ENCODE peak calls at places on chromosomes 12 and 14, in nine cellular contexts. Q, R, D, S, L, Z, E, O and M are unnamed samples.

GRCh38 chr12:122505419-122506051 is 4.8 kb upstream of the ZCCHC8 start:
- DNase-seq in D (no peak), O (no peak), Z (no peak), S (no peak), E (no peak), R (no peak), Q (no peak), L (no peak), M (no peak)

GRCh38 chr12:48817957-48818830 is at the start of gene CACNB3:
- DNase-seq in S (peak), Z (peak), Q (peak), R (peak), E (peak), L (no peak), D (peak), O (peak), M (peak)

GRCh38 chr14:60025586-60025985 is 66.1 kb upstream of the PCNX4 start:
- DNase-seq in E (no peak), Q (no peak), S (no peak), O (no peak), R (no peak), D (no peak), Z (no peak), L (no peak), M (no peak)

GRCh38 chr12:57896139-57896436 is 45.3 kb upstream of the ATP23 start:
- DNase-seq in L (no peak), S (peak), R (peak), O (peak), Q (no peak), D (peak), Z (no peak), E (peak), M (no peak)

GRCh38 chr12:3106564-3106963 is 29.4 kb downstream of the TSPAN9 start:
- DNase-seq in L (no peak), Q (no peak), D (no peak), S (no peak), E (no peak), Z (no peak), R (no peak), O (no peak), M (no peak)

GRCh38 chr12:131944601-131945251 is 5.0 kb upstream of the EP400 start:
- DNase-seq in Z (peak), R (no peak), E (no peak), D (no peak), L (no peak), O (no peak), Q (no peak), S (no peak), M (no peak)

GRCh38 chr14:35404246-35404495 is 378 bp downstream of the NFKBIA start:
- DNase-seq in E (no peak), Q (no peak), S (no peak), R (no peak), O (no peak), Z (no peak), L (no peak), D (no peak), M (no peak)

GRCh38 chr14:99441157-99441870 is 39.3 kb downstream of the SETD3 start:
- DNase-seq in D (peak), S (no peak), R (peak), E (peak), Z (peak), L (no peak), Q (no peak), O (no peak), M (no peak)

GRCh38 chr14:36683083-36683724 is 21.5 kb downstream of the PAX9 start:
- DNase-seq in R (no peak), O (no peak), Q (no peak), Z (no peak), L (no peak), E (no peak), S (no peak), D (no peak), M (no peak)

GRCh38 chr12:15928870-15929571 is 17.9 kb downstream of the DERA start:
- DNase-seq in R (peak), Q (no peak), S (no peak), Z (no peak), D (no peak), O (no peak), L (no peak), E (peak), M (no peak)

GRCh38 chr12:79203103-79203502 is 338.5 kb downstream of the SYT1 start:
- DNase-seq in L (no peak), E (no peak), O (no peak), D (no peak), R (no peak), S (no peak), Z (no peak), Q (no peak), M (no peak)

GRCh38 chr12:122979001-122979907 is 1.2 kb upstream of the ARL6IP4 start:
- DNase-seq in L (no peak), Q (no peak), O (no peak), S (peak), D (no peak), R (no peak), E (no peak), Z (no peak), M (no peak)

GRCh38 chr14:58560208-58560607 is 77.6 kb upstream of the DACT1 start:
- DNase-seq in D (no peak), L (no peak), O (no peak), Z (no peak), Q (peak), E (peak), R (peak), S (no peak), M (no peak)

GRCh38 chr14:57957441-57957840 is 91.5 kb upstream of the SLC35F4 start:
- DNase-seq in R (no peak), E (no peak), L (no peak), S (no peak), D (no peak), Q (no peak), Z (no peak), O (no peak), M (no peak)

GRCh38 chr14:94062344-94062904 is 18.6 kb downstream of the DDX24 start:
- DNase-seq in Q (peak), D (no peak), E (no peak), S (no peak), R (peak), L (no peak), O (peak), Z (no peak), M (no peak)

GRCh38 chr12:39272934-39273770 is 169.8 kb downstream of the KIF21A start:
- DNase-seq in D (peak), Q (peak), Z (no peak), O (peak), E (peak), S (no peak), R (peak), L (peak), M (no peak)

GRCh38 chr14:21024668-21025373 is at the start of gene NDRG2:
- DNase-seq in R (no peak), L (no peak), D (peak), O (no peak), Z (peak), E (peak), S (peak), Q (no peak), M (no peak)

GRCh38 chr12:59113831-59114273 is 193.5 kb upstream of the LRIG3 start:
- DNase-seq in L (peak), E (peak), S (peak), R (peak), Q (peak), Z (peak), O (peak), D (peak), M (peak)

GRCh38 chr12:96985515-96986362 is 78.7 kb downstream of the NEDD1 start:
- DNase-seq in Q (no peak), Z (peak), O (no peak), S (peak), R (peak), E (peak), L (no peak), D (peak), M (no peak)

GRCh38 chr12:12505544-12506501 is 56.8 kb downstream of the DUSP16 start:
- DNase-seq in E (no peak), R (peak), O (peak), L (peak), Q (peak), D (no peak), Z (no peak), S (no peak), M (no peak)

GRCh38 chr14:49863483-49864262 is 11.1 kb upstream of the NEMF start:
- DNase-seq in R (peak), L (no peak), E (peak), Q (no peak), O (no peak), S (no peak), D (no peak), Z (no peak), M (no peak)

GRCh38 chr14:32933943-32934890 is 4.5 kb upstream of the NPAS3 start:
- DNase-seq in S (peak), Q (peak), D (peak), E (peak), R (peak), Z (peak), L (no peak), O (no peak), M (no peak)

GRCh38 chr12:114625294-114625851 is 58.6 kb downstream of the TBX3 start:
- DNase-seq in R (peak), L (peak), S (no peak), E (peak), O (peak), Q (peak), D (peak), Z (no peak), M (no peak)

GRCh38 chr12:131779027-131779426 is 49.2 kb upstream of the MMP17 start:
- DNase-seq in E (no peak), L (no peak), Q (no peak), S (no peak), R (no peak), D (no peak), Z (peak), O (no peak), M (no peak)

GRCh38 chr12:132348176-132348575 is 18.8 kb upstream of the GALNT9 start:
- DNase-seq in R (no peak), L (no peak), D (no peak), O (no peak), S (no peak), E (no peak), Q (no peak), Z (peak), M (no peak)

GRCh38 chr14:105026789-105027563 is 6.1 kb upstream of the CDCA4 start:
- DNase-seq in O (peak), S (no peak), L (no peak), D (no peak), E (no peak), Q (peak), Z (no peak), R (peak), M (no peak)

GRCh38 chr14:104639889-104640548 is 35.4 kb upstream of the TMEM179 start:
- DNase-seq in L (peak), E (peak), R (peak), D (peak), Q (no peak), O (peak), Z (peak), S (no peak), M (no peak)

GRCh38 chr14:78297843-78298242 is 127.7 kb downstream of the NRXN3 start:
- DNase-seq in L (no peak), S (no peak), E (no peak), O (no peak), Z (peak), D (no peak), Q (no peak), R (no peak), M (no peak)

GRCh38 chr14:81164167-81164774 is 56.5 kb downstream of the GTF2A1 start:
- DNase-seq in S (peak), O (peak), R (peak), L (peak), E (peak), Z (no peak), Q (peak), D (peak), M (no peak)

GRCh38 chr12:42617622-42618021 is 28.1 kb upstream of the PRICKLE1 start:
- DNase-seq in L (no peak), Z (no peak), E (no peak), R (peak), S (no peak), O (no peak), D (no peak), Q (no peak), M (no peak)

GRCh38 chr12:62466018-62466595 is 519 bp upstream of the MON2 start:
- DNase-seq in O (peak), Q (peak), R (peak), E (peak), L (no peak), D (peak), Z (no peak), S (peak), M (no peak)

GRCh38 chr14:95833429-95833828 is 43.2 kb upstream of the TUNAR start:
- DNase-seq in R (no peak), Q (no peak), L (no peak), Z (no peak), O (no peak), D (no peak), E (no peak), S (no peak), M (no peak)

GRCh38 chr14:63493246-63493645 is 49.9 kb downstream of the PPP2R5E start:
- DNase-seq in Z (no peak), L (no peak), O (peak), S (no peak), D (peak), Q (peak), R (peak), E (peak), M (no peak)

GRCh38 chr14:104264495-104265265 is 126.3 kb downstream of the KIF26A start:
- DNase-seq in Z (peak), Q (no peak), O (no peak), L (no peak), D (no peak), S (peak), R (no peak), E (no peak), M (no peak)

GRCh38 chr12:14264316-14264715 is 101.2 kb upstream of the ATF7IP start:
- DNase-seq in Q (no peak), L (no peak), S (no peak), E (no peak), D (no peak), O (peak), Z (no peak), R (peak), M (no peak)

GRCh38 chr14:104445832-104446381 is 133.7 kb upstream of the C14orf180 start:
- DNase-seq in Z (no peak), O (no peak), R (no peak), D (no peak), Q (no peak), S (no peak), E (no peak), L (no peak), M (peak)

GRCh38 chr12:106109168-106109910 is 29.4 kb downstream of the NUAK1 start:
- DNase-seq in Z (no peak), L (no peak), R (peak), Q (no peak), D (no peak), E (no peak), O (no peak), S (no peak), M (no peak)

GRCh38 chr12:111756681-111757080 is 10.1 kb upstream of the ALDH2 start:
- DNase-seq in E (no peak), Z (peak), L (no peak), S (no peak), O (no peak), R (no peak), D (no peak), Q (no peak), M (no peak)

GRCh38 chr14:75993567-75994041 is 8.0 kb downstream of the IFT43 start:
- DNase-seq in R (no peak), S (no peak), O (no peak), Z (no peak), E (no peak), Q (no peak), L (no peak), D (no peak), M (no peak)
- TF ChIP-seq CTCF in R (no peak), S (no peak), O (no peak), Z (no peak), E (no peak), Q (no peak), L (no peak), D (no peak), M (no peak)

DNA sequence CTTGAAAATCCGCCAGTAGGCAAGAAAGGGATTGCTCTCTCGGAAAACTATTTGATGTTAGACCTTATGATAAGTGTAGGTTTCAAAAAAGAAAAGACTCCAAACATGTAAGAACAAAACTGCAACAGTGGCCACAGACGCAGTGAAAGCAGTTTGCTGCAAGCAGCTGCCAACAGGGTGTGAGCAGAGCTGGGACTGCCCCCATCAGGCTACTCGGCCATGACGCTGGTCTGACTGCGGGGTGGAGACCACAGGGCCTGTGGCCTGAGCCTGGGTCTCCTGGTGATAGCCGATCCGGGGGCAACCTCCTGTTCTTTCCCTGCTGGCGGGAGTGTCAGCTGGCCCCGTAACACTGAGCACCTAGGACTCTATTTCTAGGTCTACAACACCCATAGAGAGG is 63.2 kb downstream of the AMN start:
- DNase-seq in S (no peak), L (no peak), O (no peak), D (no peak), E (no peak), Q (no peak), R (no peak), Z (no peak), M (no peak)
- TF ChIP-seq CTCF in S (no peak), L (no peak), O (no peak), D (no peak), E (no peak), Q (no peak), R (no peak), Z (no peak), M (no peak)

GRCh38 chr12:56079729-56080555 is at the start of gene ERBB3:
- DNase-seq in S (peak), E (peak), L (peak), R (peak), Q (peak), D (peak), O (peak), Z (peak), M (peak)
- TF ChIP-seq CTCF in S (no peak), E (no peak), L (no peak), R (peak), Q (no peak), D (no peak), O (no peak), Z (peak), M (no peak)

GRCh38 chr12:65594373-65594772 is 229.9 kb upstream of the HMGA2 start:
- DNase-seq in S (no peak), R (no peak), L (no peak), E (no peak), Z (no peak), D (no peak), Q (no peak), O (no peak), M (no peak)
- TF ChIP-seq CTCF in S (no peak), R (no peak), L (no peak), E (no peak), Z (no peak), D (no peak), Q (no peak), O (no peak), M (no peak)

GRCh38 chr14:68297871-68298468 is 478.4 kb downstream of the RAD51B start:
- DNase-seq in Z (no peak), S (no peak), Q (no peak), E (no peak), L (no peak), D (no peak), R (peak), O (peak), M (no peak)
- TF ChIP-seq CTCF in Z (peak), S (peak), Q (no peak), E (peak), L (peak), D (peak), R (peak), O (peak), M (no peak)

GRCh38 chr12:6335451-6336078 is 6.3 kb downstream of the TNFRSF1A start:
- DNase-seq in E (peak), Z (peak), O (peak), D (peak), S (peak), Q (peak), L (peak), R (peak), M (no peak)
- TF ChIP-seq CTCF in E (peak), Z (peak), O (peak), D (peak), S (peak), Q (peak), L (peak), R (peak), M (no peak)

GRCh38 chr12:67355428-67356385 is 86.5 kb downstream of the CAND1 start:
- DNase-seq in S (no peak), L (no peak), E (peak), D (peak), Q (peak), Z (no peak), R (peak), O (peak), M (no peak)

GRCh38 chr12:67352682-67353081 is 83.5 kb downstream of the CAND1 start:
- DNase-seq in Q (no peak), Z (no peak), E (no peak), S (no peak), R (peak), D (no peak), L (no peak), O (no peak), M (no peak)

GRCh38 chr12:67354966-67355365 is 85.8 kb downstream of the CAND1 start:
- DNase-seq in D (no peak), E (no peak), Z (no peak), Q (peak), R (peak), S (no peak), O (peak), L (no peak), M (no peak)

GRCh38 chr12:67356400-67356799 is 87.2 kb downstream of the CAND1 start:
- DNase-seq in Z (no peak), E (no peak), Q (peak), D (no peak), R (no peak), L (no peak), O (no peak), S (no peak), M (no peak)

DNA sequence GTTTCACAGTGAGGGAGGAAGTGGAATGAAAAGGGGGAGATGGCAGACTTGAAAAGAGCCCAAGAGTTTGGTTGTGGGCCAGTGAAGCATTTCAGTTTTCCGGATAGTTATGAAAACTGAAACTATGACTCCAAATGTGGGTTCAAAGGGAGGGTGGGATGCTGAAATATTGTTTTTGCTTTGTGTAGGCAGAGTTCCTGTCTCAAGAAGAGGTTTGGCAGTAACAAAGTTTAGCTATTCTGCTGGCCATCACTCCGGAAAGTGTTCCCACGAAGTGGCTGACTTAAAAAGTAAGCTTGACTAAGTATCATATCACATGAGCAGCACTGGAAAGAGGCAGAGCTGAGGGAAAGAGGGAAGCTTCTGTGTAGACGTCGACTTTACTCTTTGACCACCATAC is 85.2 kb downstream of the CAND1 start:
- DNase-seq in R (peak), O (no peak), L (no peak), Z (no peak), Q (peak), D (no peak), S (no peak), E (no peak), M (no peak)
- TF ChIP-seq CTCF in R (no peak), O (no peak), L (no peak), Z (no peak), Q (no peak), D (no peak), S (no peak), E (no peak), M (no peak)

GRCh38 chr14:23951590-23952143 is 1.9 kb upstream of the DHRS4 start:
- DNase-seq in Z (no peak), E (no peak), O (no peak), S (no peak), Q (no peak), L (no peak), R (no peak), D (peak), M (no peak)
- TF ChIP-seq CTCF in Z (no peak), E (peak), O (peak), S (no peak), Q (no peak), L (peak), R (no peak), D (peak), M (no peak)

GRCh38 chr12:113005759-113006158 is 27.4 kb downstream of the OAS2 start:
- DNase-seq in E (peak), R (peak), O (no peak), Q (no peak), L (no peak), D (peak), Z (no peak), S (no peak), M (no peak)
- TF ChIP-seq CTCF in E (peak), R (peak), O (peak), Q (peak), L (peak), D (peak), Z (no peak), S (no peak), M (no peak)

GRCh38 chr14:74211945-74212580 is 27.2 kb upstream of the VSX2 start:
- DNase-seq in O (no peak), L (no peak), E (no peak), R (no peak), Q (no peak), D (no peak), S (no peak), Z (no peak), M (no peak)

GRCh38 chr14:74202113-74202512 is 37.1 kb upstream of the VSX2 start:
- DNase-seq in Z (no peak), R (no peak), Q (no peak), S (no peak), D (no peak), L (no peak), E (no peak), O (no peak), M (no peak)

GRCh38 chr14:74204481-74204880 is 34.8 kb upstream of the VSX2 start:
- DNase-seq in E (no peak), Z (no peak), L (no peak), Q (no peak), R (no peak), O (no peak), D (no peak), S (no peak), M (no peak)

GRCh38 chr14:74203546-74203945 is 35.7 kb upstream of the VSX2 start:
- DNase-seq in R (no peak), L (no peak), Z (no peak), S (no peak), O (no peak), D (no peak), E (no peak), Q (no peak), M (no peak)

GRCh38 chr14:74207943-74208342 is 31.3 kb upstream of the VSX2 start:
- DNase-seq in E (no peak), Z (no peak), S (no peak), Q (no peak), L (no peak), R (no peak), O (no peak), D (peak), M (no peak)
- TF ChIP-seq CTCF in E (peak), Z (no peak), S (no peak), Q (no peak), L (peak), R (peak), O (peak), D (peak), M (no peak)